ENCODE peak calls at places on chromosomes 1 and 21, in nine cellular contexts. H, C, L, D, O, A, P, S and V are unnamed samples.

GRCh38 chr1:179800481-179800880 is 57.4 kb downstream of the FAM163A start:
- DNase-seq in H (no peak), C (no peak), L (no peak), D (no peak), O (no peak), A (no peak), P (no peak), S (no peak), V (no peak)

GRCh38 chr21:39374046-39374445 is 25.2 kb upstream of the HMGN1 start:
- DNase-seq in H (no peak), C (no peak), L (no peak), D (no peak), O (no peak), A (no peak), P (no peak), S (no peak), V (no peak)

GRCh38 chr21:39666681-39667315 is 54.1 kb downstream of the B3GALT5 start:
- DNase-seq in H (no peak), C (no peak), L (no peak), D (no peak), O (no peak), A (no peak), P (no peak), S (no peak), V (no peak)

GRCh38 chr1:4628992-4629391 is 25.4 kb upstream of the AJAP1 start:
- DNase-seq in H (no peak), C (no peak), L (no peak), D (no peak), O (no peak), A (no peak), P (no peak), S (no peak), V (no peak)

GRCh38 chr21:26070121-26070520 is 100.4 kb downstream of the APP start:
- DNase-seq in H (no peak), C (no peak), L (no peak), D (no peak), O (no peak), A (no peak), P (no peak), S (no peak), V (no peak)

GRCh38 chr1:109201123-109201703 is 12.5 kb upstream of the SARS1 start:
- DNase-seq in H (no peak), C (peak), L (peak), D (peak), O (peak), A (no peak), P (no peak), S (no peak), V (peak)

GRCh38 chr21:33383056-33383888 is 19.9 kb upstream of the IFNGR2 start:
- DNase-seq in H (peak), C (peak), L (peak), D (no peak), O (peak), A (peak), P (peak), S (no peak), V (peak)

GRCh38 chr1:228288536-228289238 is 80.8 kb downstream of the OBSCN start:
- DNase-seq in H (no peak), C (no peak), L (no peak), D (no peak), O (peak), A (no peak), P (no peak), S (no peak), V (no peak)

GRCh38 chr1:115275216-115275615 is 62.8 kb downstream of the NGF start:
- DNase-seq in H (no peak), C (no peak), L (peak), D (peak), O (no peak), A (no peak), P (no peak), S (peak), V (no peak)